ENCODE peak calls at places on chromosomes 1 and 21, in five cellular contexts. W is glutamatergic neuron; L is stomach; Q is heart right ventricle; A is stimulated activated CD4-positive, alpha-beta T cell treated with anti-CD3 and anti-CD28 coated beads, Interleukin-1b, Interleukin-23, amount 100 ng/mL, for 4 hours. J is an unnamed sample.

GRCh38 chr1:193767891-193768290 is 581.5 kb upstream of the B3GALT2 start:
- DNase-seq in W (no peak), L (no peak), Q (no peak), A (no peak), J (no peak)

GRCh38 chr21:29658934-29659203 is 280.9 kb downstream of the GRIK1 start:
- DNase-seq in W (no peak), L (no peak), Q (no peak), A (no peak), J (no peak)

GRCh38 chr1:208562021-208562950 is 318.1 kb upstream of the PLXNA2 start:
- DNase-seq in W (no peak), L (no peak), Q (no peak), A (no peak), J (no peak)

GRCh38 chr1:49630156-49630555 is 393.6 kb downstream of the AGBL4 start:
- DNase-seq in W (no peak), L (no peak), Q (no peak), A (no peak), J (no peak)

GRCh38 chr1:165369255-165369848 is 12.8 kb upstream of the LMX1A start:
- DNase-seq in W (peak), L (peak), Q (peak), A (peak), J (no peak)

GRCh38 chr1:151254217-151255213 is at the start of gene PSMD4:
- DNase-seq in W (peak), L (peak), Q (peak), A (peak), J (peak)

GRCh38 chr1:42419449-42419848 is 36.4 kb downstream of the ZMYND12 start:
- DNase-seq in W (no peak), L (no peak), Q (peak), A (no peak), J (no peak)

GRCh38 chr1:231497629-231498152 is 30.8 kb upstream of the TSNAX start:
- DNase-seq in W (no peak), L (no peak), Q (no peak), A (no peak), J (no peak)

GRCh38 chr1:53550201-53550741 is 91.1 kb downstream of the DMRTB1 start:
- DNase-seq in W (peak), L (no peak), Q (no peak), A (no peak), J (no peak)

GRCh38 chr21:31132574-31133242 is 94.4 kb upstream of the KRTAP19-8 start:
- DNase-seq in W (no peak), L (no peak), Q (no peak), A (peak), J (no peak)

GRCh38 chr21:46431884-46432488 is 26.7 kb upstream of the DIP2A start:
- DNase-seq in W (no peak), L (no peak), Q (no peak), A (no peak), J (no peak)

GRCh38 chr1:222546548-222547259 is 1.2 kb downstream of the HHIPL2 start:
- DNase-seq in W (no peak), L (no peak), Q (no peak), A (no peak), J (no peak)

GRCh38 chr1:30525980-30526651 is 197.3 kb downstream of the MATN1 start:
- DNase-seq in W (no peak), L (peak), Q (peak), A (no peak), J (peak)

GRCh38 chr1:14924455-14925325 is 228.9 kb upstream of the TMEM51 start:
- DNase-seq in W (peak), L (peak), Q (peak), A (peak), J (peak)

GRCh38 chr1:155527672-155528071 is 34.9 kb downstream of the ASH1L start:
- DNase-seq in W (no peak), L (no peak), Q (no peak), A (no peak), J (no peak)

GRCh38 chr1:168561989-168562388 is 14.4 kb upstream of the XCL1 start:
- DNase-seq in W (no peak), L (no peak), Q (no peak), A (no peak), J (no peak)

GRCh38 chr1:160187407-160187806 is 3.0 kb upstream of the CASQ1 start:
- DNase-seq in W (no peak), L (no peak), Q (no peak), A (no peak), J (no peak)

GRCh38 chr1:36711480-36711879 is 228.8 kb upstream of the CSF3R start:
- DNase-seq in W (no peak), L (no peak), Q (no peak), A (no peak), J (no peak)

GRCh38 chr1:32817815-32818786 is 648 bp downstream of the S100PBP start:
- DNase-seq in W (peak), L (peak), Q (peak), A (peak), J (peak)

GRCh38 chr1:192951961-192952460 is 107.1 kb downstream of the UCHL5 start:
- DNase-seq in W (no peak), L (no peak), Q (no peak), A (no peak), J (no peak)

GRCh38 chr1:68093737-68094136 is 43.3 kb upstream of the DIRAS3 start:
- DNase-seq in W (no peak), L (no peak), Q (no peak), A (no peak), J (no peak)

GRCh38 chr1:156797212-156797871 is 19.3 kb downstream of the SH2D2A start:
- DNase-seq in W (peak), L (peak), Q (no peak), A (no peak), J (no peak)

GRCh38 chr21:24272527-24272938 is 1334.7 kb downstream of the MRPL39 start:
- DNase-seq in W (no peak), L (no peak), Q (no peak), A (no peak), J (no peak)

GRCh38 chr1:205407970-205408369 is 13.9 kb downstream of the LEMD1 start:
- DNase-seq in W (no peak), L (no peak), Q (no peak), A (no peak), J (no peak)

GRCh38 chr1:111570781-111571181 is 48.8 kb upstream of the RAP1A start:
- DNase-seq in W (peak), L (no peak), Q (no peak), A (peak), J (no peak)

GRCh38 chr1:163071381-163072255 is 2.5 kb downstream of the RGS4 start:
- DNase-seq in W (peak), L (peak), Q (peak), A (peak), J (peak)